ENCODE peak calls at places on chromosomes 13 and 19, in seven cellular contexts. H, E, V, D, F, K and W are unnamed samples.
A peak's percentile ranks its signal among the peaks of the same experiment; 100 is the strongest.

GRCh38 chr19:38361633-38362075 is 12.7 kb upstream of the PSMD8 start:
- DNase-seq in H (peak; percentile 37), E (peak; percentile 52), V (no peak), D (peak; percentile 72), F (peak; percentile 50), K (no peak), W (peak; percentile 41)

GRCh38 chr13:42973581-42973980 is 18.5 kb downstream of the EPSTI1 start:
- DNase-seq in H (no peak), E (no peak), V (no peak), D (no peak), F (no peak), K (no peak), W (no peak)

GRCh38 chr19:50659318-50660082 is 10.3 kb downstream of the C19orf81 start:
- DNase-seq in H (no peak), E (no peak), V (no peak), D (no peak), F (no peak), K (no peak), W (no peak)

GRCh38 chr19:11288349-11288748 is 7.6 kb upstream of the TSPAN16 start:
- DNase-seq in H (no peak), E (no peak), V (peak; percentile 29), D (no peak), F (no peak), K (no peak), W (no peak)

GRCh38 chr13:24192811-24193162 is 32.3 kb downstream of the SPATA13 start:
- DNase-seq in H (no peak), E (no peak), V (no peak), D (no peak), F (no peak), K (no peak), W (no peak)

GRCh38 chr19:18340237-18340989 is at the start of gene PGPEP1:
- DNase-seq in H (peak; percentile 47), E (peak; percentile 63), V (peak; percentile 53), D (peak; percentile 77), F (no peak), K (no peak), W (no peak)

GRCh38 chr13:47310376-47310775 is 413.5 kb upstream of the HTR2A start:
- DNase-seq in H (no peak), E (no peak), V (peak; percentile 25), D (no peak), F (no peak), K (no peak), W (no peak)

GRCh38 chr19:48565090-48565489 is 13.1 kb downstream of the SULT2B1 start:
- DNase-seq in H (no peak), E (no peak), V (peak; percentile 87), D (no peak), F (no peak), K (no peak), W (no peak)

GRCh38 chr13:96700657-96701056 is 293.6 kb downstream of the OXGR1 start:
- DNase-seq in H (no peak), E (no peak), V (peak; percentile 36), D (no peak), F (no peak), K (no peak), W (no peak)

GRCh38 chr13:99566125-99567083 is 65.1 kb downstream of the TM9SF2 start:
- DNase-seq in H (no peak), E (no peak), V (no peak), D (no peak), F (no peak), K (no peak), W (no peak)

GRCh38 chr13:95749545-95749944 is 72.6 kb downstream of the DNAJC3 start:
- DNase-seq in H (no peak), E (no peak), V (no peak), D (no peak), F (no peak), K (no peak), W (no peak)

GRCh38 chr19:45470147-45471081 is 2.6 kb downstream of the FOSB start:
- DNase-seq in H (no peak), E (peak; percentile 66), V (peak; percentile 94), D (peak; percentile 40), F (no peak), K (no peak), W (peak; percentile 49)

GRCh38 chr19:41298327-41298964 is 11.5 kb upstream of the CCDC97 start:
- DNase-seq in H (no peak), E (no peak), V (peak; percentile 75), D (peak; percentile 49), F (no peak), K (peak; percentile 37), W (no peak)

GRCh38 chr13:77168232-77168631 is 141.3 kb upstream of the FBXL3 start:
- DNase-seq in H (no peak), E (no peak), V (no peak), D (no peak), F (no peak), K (no peak), W (no peak)

GRCh38 chr19:54792814-54793213 is 10.6 kb upstream of the KIR2DL4 start:
- DNase-seq in H (no peak), E (no peak), V (peak; percentile 6), D (no peak), F (no peak), K (no peak), W (no peak)

GRCh38 chr19:50207730-50208129 is 4.3 kb downstream of the MYH14 start:
- DNase-seq in H (no peak), E (no peak), V (no peak), D (no peak), F (no peak), K (no peak), W (no peak)

GRCh38 chr13:111912991-111913781 is 153.8 kb upstream of the SOX1 start:
- DNase-seq in H (no peak), E (no peak), V (no peak), D (no peak), F (no peak), K (no peak), W (no peak)